ENCODE peak calls at places on chromosome 18, in seven cellular contexts. D is OCI-LY7, U is cardiac fibroblast, L is Panc1, X is cardiac muscle cell, W is fibroblast of pulmonary artery, K is fibroblast of mammary gland. A is an unnamed sample.

GRCh38 chr18:8654482-8655451 is 45.5 kb downstream of the RAB12 start:
- DNase-seq in D (peak), U (peak), L (no peak), X (peak), W (peak), K (peak), A (peak)

GRCh38 chr18:62453864-62454263 is 69.0 kb upstream of the ZCCHC2 start:
- DNase-seq in D (no peak), U (no peak), L (no peak), X (no peak), W (no peak), K (no peak), A (no peak)

GRCh38 chr18:66795011-66795410 is 191.1 kb upstream of the CDH19 start:
- DNase-seq in D (no peak), U (no peak), L (no peak), X (peak), W (peak), K (no peak), A (no peak)

GRCh38 chr18:68447286-68447685 is 267.6 kb downstream of the TMX3 start:
- DNase-seq in D (no peak), U (no peak), L (no peak), X (no peak), W (no peak), K (peak), A (peak)

GRCh38 chr18:55998071-55998522 is 410.1 kb upstream of the TCF4 start:
- DNase-seq in D (no peak), U (peak), L (no peak), X (peak), W (no peak), K (peak), A (peak)

GRCh38 chr18:4020026-4020425 is 435.1 kb downstream of the DLGAP1 start:
- DNase-seq in D (peak), U (no peak), L (no peak), X (no peak), W (no peak), K (no peak), A (no peak)

GRCh38 chr18:8820701-8821465 is 115.5 kb downstream of the MTCL1 start:
- DNase-seq in D (no peak), U (no peak), L (no peak), X (no peak), W (no peak), K (no peak), A (no peak)

GRCh38 chr18:28175047-28175929 is 1.6 kb downstream of the CDH2 start:
- DNase-seq in D (no peak), U (peak), L (no peak), X (peak), W (peak), K (peak), A (peak)

GRCh38 chr18:44392933-44393332 is 287.8 kb upstream of the SETBP1 start:
- DNase-seq in D (no peak), U (no peak), L (no peak), X (no peak), W (no peak), K (no peak), A (no peak)

GRCh38 chr18:3577456-3577855 is 127.5 kb downstream of the TGIF1 start:
- DNase-seq in D (no peak), U (no peak), L (no peak), X (no peak), W (no peak), K (peak), A (peak)

GRCh38 chr18:65215865-65216466 is 534.8 kb upstream of the CDH7 start:
- DNase-seq in D (no peak), U (no peak), L (no peak), X (no peak), W (no peak), K (no peak), A (no peak)

DNA sequence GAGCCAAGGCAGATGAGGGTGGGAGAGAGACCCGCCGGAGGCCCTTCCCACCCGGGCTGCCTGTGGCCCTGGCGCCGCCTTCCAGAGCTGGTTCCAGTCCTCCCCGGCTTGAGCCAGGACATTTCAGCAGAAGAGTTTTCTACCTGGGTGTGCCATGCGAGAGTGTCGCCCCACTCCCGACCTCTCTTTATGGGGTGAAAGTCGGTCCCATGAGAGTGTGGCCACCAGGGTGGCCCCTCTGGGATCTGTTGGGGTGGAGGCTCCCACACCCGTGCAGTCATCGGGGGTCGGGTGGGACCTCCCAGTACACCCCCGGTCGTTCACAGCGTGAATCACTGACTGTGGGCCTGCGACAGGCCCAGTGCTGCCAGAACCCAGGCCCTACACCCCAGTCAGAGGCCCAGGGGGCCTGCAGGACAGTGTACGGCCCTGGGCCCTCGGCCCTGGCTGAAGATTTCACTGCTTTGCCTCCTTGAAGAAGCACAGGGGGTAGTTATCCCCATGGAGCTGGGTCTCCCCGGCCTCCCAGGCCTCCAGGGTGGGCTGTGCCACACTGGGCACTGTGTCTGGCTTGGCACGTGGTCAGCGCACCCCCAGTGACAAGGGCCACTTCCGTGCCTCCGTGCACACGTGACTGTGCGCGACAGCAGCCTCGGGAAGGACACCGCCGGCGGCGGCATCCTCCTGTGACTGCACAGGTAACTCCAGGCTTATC is 5.9 kb downstream of the NFATC1 start:
- DNase-seq in D (no peak), U (no peak), L (no peak), X (no peak), W (no peak), K (no peak), A (no peak)
- H3K4me3 ChIP-seq in D (peak), U (no peak), L (no peak), X (no peak), W (no peak), K (no peak), A (peak)

GRCh38 chr18:29556070-29556469 is 1379.1 kb upstream of the CDH2 start:
- DNase-seq in D (no peak), U (no peak), L (no peak), X (no peak), W (no peak), K (no peak), A (no peak)
- TF ChIP-seq CTCF in D (no peak), U (no peak), L (no peak), X (no peak), W (no peak), K (no peak), A (no peak)

GRCh38 chr18:33577688-33578370 is at the start of gene ASXL3:
- DNase-seq in D (peak), U (peak), L (no peak), X (peak), W (peak), K (no peak), A (no peak)

GRCh38 chr18:33579868-33580205 is 1.8 kb downstream of the ASXL3 start:
- DNase-seq in D (no peak), U (no peak), L (no peak), X (no peak), W (no peak), K (no peak), A (no peak)

GRCh38 chr18:33580540-33580939 is 2.5 kb downstream of the ASXL3 start:
- DNase-seq in D (no peak), U (no peak), L (no peak), X (no peak), W (no peak), K (no peak), A (no peak)

GRCh38 chr18:33578371-33579146 is 540 bp downstream of the ASXL3 start:
- DNase-seq in D (peak), U (no peak), L (no peak), X (no peak), W (no peak), K (no peak), A (no peak)

GRCh38 chr18:33579147-33579867 is 1.3 kb downstream of the ASXL3 start:
- DNase-seq in D (peak), U (no peak), L (no peak), X (no peak), W (no peak), K (no peak), A (no peak)
- H3K4me3 ChIP-seq in D (peak), U (peak), L (peak), X (peak), W (peak), K (peak), A (peak)

DNA sequence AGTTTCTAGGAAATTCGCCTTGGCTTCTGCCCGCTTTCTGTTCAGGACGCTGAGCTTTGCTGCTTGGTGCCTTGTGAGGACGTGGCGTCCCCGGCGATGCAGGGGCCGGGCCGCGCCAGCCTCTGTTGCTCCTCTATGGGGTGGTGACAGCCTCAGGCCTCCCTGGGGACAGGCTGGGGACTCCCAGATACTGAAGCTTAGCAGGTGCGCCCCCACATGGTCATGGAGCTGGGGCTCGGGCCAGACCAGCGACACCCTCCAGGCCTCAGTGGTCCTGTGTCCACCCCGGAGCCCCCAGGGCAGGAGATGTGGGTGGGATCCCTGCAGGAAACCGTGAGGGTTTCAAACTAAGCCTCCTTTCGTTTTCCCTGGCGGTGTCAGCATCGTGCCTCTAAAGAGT is 29.2 kb downstream of the KCNG2 start:
- DNase-seq in D (peak), U (no peak), L (no peak), X (no peak), W (no peak), K (no peak), A (no peak)
- TF ChIP-seq CTCF in D (peak), U (no peak), L (no peak), X (no peak), W (no peak), K (no peak), A (no peak)

GRCh38 chr18:11860594-11861450 is 9.6 kb downstream of the CHMP1B start:
- DNase-seq in D (no peak), U (no peak), L (no peak), X (no peak), W (no peak), K (no peak), A (no peak)

GRCh38 chr18:11859903-11860407 is 8.7 kb downstream of the CHMP1B start:
- DNase-seq in D (no peak), U (peak), L (no peak), X (peak), W (peak), K (peak), A (peak)

GRCh38 chr18:11859282-11859797 is 8.1 kb downstream of the CHMP1B start:
- DNase-seq in D (no peak), U (no peak), L (no peak), X (no peak), W (no peak), K (no peak), A (no peak)

GRCh38 chr18:11861583-11862288 is 10.5 kb downstream of the CHMP1B start:
- DNase-seq in D (no peak), U (peak), L (no peak), X (peak), W (peak), K (no peak), A (peak)

GRCh38 chr18:11857177-11857887 is 6.1 kb downstream of the CHMP1B start:
- DNase-seq in D (no peak), U (peak), L (peak), X (peak), W (peak), K (peak), A (peak)
- H3K4me3 ChIP-seq in D (no peak), U (no peak), L (no peak), X (no peak), W (peak), K (peak), A (peak)

GRCh38 chr18:60070631-60071030 is 170.8 kb downstream of the PMAIP1 start:
- DNase-seq in D (no peak), U (no peak), L (no peak), X (no peak), W (no peak), K (peak), A (no peak)

GRCh38 chr18:60075477-60075876 is 175.7 kb downstream of the PMAIP1 start:
- DNase-seq in D (no peak), U (no peak), L (no peak), X (no peak), W (no peak), K (no peak), A (no peak)
- TF ChIP-seq CTCF in D (no peak), U (no peak), L (no peak), X (no peak), W (no peak), K (no peak), A (no peak)

GRCh38 chr18:23438608-23439366 is 14.3 kb upstream of the RIOK3 start:
- DNase-seq in D (no peak), U (no peak), L (no peak), X (no peak), W (no peak), K (no peak), A (no peak)
- H3K4me3 ChIP-seq in D (peak), U (no peak), L (peak), X (no peak), W (no peak), K (peak), A (no peak)

GRCh38 chr18:10442551-10442971 is 11.9 kb upstream of the APCDD1 start:
- DNase-seq in D (no peak), U (no peak), L (no peak), X (peak), W (no peak), K (no peak), A (peak)
- TF ChIP-seq CTCF in D (no peak), U (no peak), L (no peak), X (no peak), W (no peak), K (no peak), A (peak)

DNA sequence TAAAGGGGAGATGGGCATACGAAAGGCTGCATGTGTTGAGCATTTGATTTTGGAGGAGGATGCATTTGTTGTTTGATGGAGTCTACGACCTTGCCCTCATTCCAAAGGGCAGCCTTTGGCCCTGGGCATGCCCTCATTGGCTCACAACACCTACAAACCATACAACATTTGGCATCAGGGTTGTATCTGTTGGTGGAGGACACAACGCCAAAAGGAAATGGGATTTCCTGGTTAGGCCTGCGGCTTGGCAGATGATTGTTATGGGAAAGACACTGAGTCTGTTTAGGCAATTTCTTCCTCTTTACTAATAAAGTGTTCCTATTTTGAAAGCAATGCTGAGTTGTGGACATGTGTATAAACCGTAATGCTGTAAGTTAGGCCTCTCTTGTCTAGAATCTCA is 246.9 kb downstream of the LDLRAD4 start:
- DNase-seq in D (peak), U (no peak), L (no peak), X (no peak), W (no peak), K (no peak), A (no peak)
- H3K4me3 ChIP-seq in D (peak), U (no peak), L (no peak), X (no peak), W (no peak), K (no peak), A (no peak)

A was measured in AG10803.